ENCODE peak calls at places on chromosomes 4 and X, in nine cellular contexts. S is fibroblast of the aortic adventitia, P is heart left ventricle, V is HFF-Myc, I is AG09309, T is hepatocyte, H is GM12878, Y is fibroblast of lung, F is ovary. G is an unnamed sample.

GRCh38 chr4:7031526-7032449 is 11.4 kb upstream of the TADA2B start:
- DNase-seq in F (no peak), P (no peak), Y (no peak), V (no peak), H (no peak), T (no peak), I (no peak), S (no peak), G (peak)

GRCh38 chr4:10278071-10278470 is 161.5 kb upstream of the WDR1 start:
- DNase-seq in H (no peak), I (no peak), Y (no peak), P (no peak), V (no peak), S (no peak), F (no peak), T (no peak), G (no peak)

GRCh38 chr4:145302725-145303124 is 122.3 kb upstream of the OTUD4 start:
- DNase-seq in H (no peak), T (no peak), I (no peak), Y (no peak), F (no peak), V (no peak), P (no peak), S (no peak), G (no peak)

GRCh38 chr4:5037553-5038551 is 13.4 kb upstream of the STK32B start:
- DNase-seq in P (no peak), H (no peak), S (peak), T (peak), Y (peak), V (peak), F (no peak), I (peak), G (peak)

GRCh38 chrX:13851996-13852695 is 35.3 kb upstream of the GPM6B start:
- DNase-seq in T (no peak), H (no peak), F (no peak), Y (no peak), S (no peak), V (no peak), I (no peak), P (no peak), G (no peak)

GRCh38 chr4:87506974-87507701 is 22.0 kb downstream of the SPARCL1 start:
- DNase-seq in Y (peak), T (no peak), H (no peak), P (no peak), I (peak), F (no peak), V (no peak), S (peak), G (peak)

GRCh38 chrX:68396953-68397352 is 36.3 kb downstream of the OPHN1 start:
- DNase-seq in I (no peak), Y (peak), F (no peak), V (no peak), S (peak), H (no peak), T (no peak), P (no peak), G (no peak)

GRCh38 chr4:170610464-170610863 is 520.7 kb upstream of the AADAT start:
- DNase-seq in V (no peak), S (no peak), Y (no peak), F (no peak), I (no peak), H (no peak), T (no peak), P (no peak), G (no peak)

GRCh38 chr4:23822181-23822580 is 67.7 kb downstream of the PPARGC1A start:
- DNase-seq in T (no peak), V (no peak), H (no peak), F (no peak), S (no peak), Y (no peak), P (no peak), I (no peak), G (no peak)

GRCh38 chrX:81206471-81206870 is 4.6 kb downstream of the SH3BGRL start:
- DNase-seq in T (no peak), F (no peak), P (no peak), H (no peak), V (no peak), S (no peak), I (no peak), Y (no peak), G (no peak)

GRCh38 chr4:102799816-102800215 is 27.5 kb downstream of the UBE2D3 start:
- DNase-seq in V (no peak), P (no peak), T (no peak), S (peak), H (no peak), F (no peak), Y (no peak), I (no peak), G (peak)

GRCh38 chrX:66039916-66040315 is at the start of gene VSIG4:
- DNase-seq in T (no peak), P (no peak), Y (no peak), F (no peak), H (no peak), S (no peak), V (no peak), I (no peak), G (no peak)

GRCh38 chrX:21798677-21799219 is 40.7 kb upstream of the MBTPS2 start:
- DNase-seq in H (no peak), V (no peak), I (no peak), Y (peak), F (no peak), S (peak), T (peak), P (no peak), G (peak)

GRCh38 chrX:55135171-55135570 is 46.4 kb downstream of the PAGE2 start:
- DNase-seq in S (peak), T (peak), Y (peak), V (peak), I (no peak), F (peak), P (peak), H (no peak), G (peak)

GRCh38 chr4:124632439-124632838 is 80.1 kb downstream of the ANKRD50 start:
- DNase-seq in H (no peak), I (no peak), T (no peak), Y (no peak), F (no peak), S (no peak), V (no peak), P (no peak), G (no peak)

GRCh38 chr4:183347586-183347985 is 25.4 kb upstream of the CLDN24 start:
- DNase-seq in V (no peak), Y (peak), H (no peak), T (no peak), P (no peak), I (no peak), F (no peak), S (no peak), G (no peak)

GRCh38 chrX:149818652-149819051 is 36.9 kb downstream of the MAGEA9 start:
- DNase-seq in Y (no peak), T (no peak), P (no peak), V (no peak), I (no peak), F (no peak), H (no peak), S (no peak), G (no peak)

GRCh38 chrX:63735882-63736281 is 49.1 kb downstream of the ARHGEF9 start:
- DNase-seq in S (no peak), Y (no peak), H (no peak), T (no peak), F (no peak), P (no peak), I (no peak), V (no peak), G (no peak)

GRCh38 chrX:73930300-73930699 is 367.3 kb downstream of the CHIC1 start:
- DNase-seq in H (no peak), T (no peak), P (no peak), S (no peak), V (no peak), Y (peak), I (no peak), F (no peak), G (peak)

GRCh38 chrX:20412871-20413486 is 146.3 kb upstream of the RPS6KA3 start:
- DNase-seq in Y (no peak), V (no peak), S (no peak), I (no peak), P (peak), T (no peak), H (no peak), F (no peak), G (no peak)

GRCh38 chr4:8115916-8116315 is 42.7 kb downstream of the ABLIM2 start:
- DNase-seq in I (no peak), P (no peak), S (no peak), T (no peak), H (no peak), V (no peak), Y (no peak), F (no peak), G (no peak)

GRCh38 chr4:1821679-1822567 is 28.8 kb downstream of the FGFR3 start:
- DNase-seq in F (no peak), Y (no peak), I (no peak), S (no peak), P (no peak), H (no peak), T (no peak), V (no peak), G (no peak)

GRCh38 chrX:135477576-135477975 is 42.9 kb upstream of the INTS6L start:
- DNase-seq in H (no peak), T (peak), V (peak), F (peak), I (peak), S (peak), P (peak), Y (peak), G (peak)

GRCh38 chr4:54423066-54423465 is 194.0 kb downstream of the PDGFRA start:
- DNase-seq in Y (peak), H (no peak), S (peak), T (no peak), I (peak), V (no peak), P (no peak), F (no peak), G (peak)

GRCh38 chr4:106273831-106274230 is 42.2 kb downstream of the TBCK start:
- DNase-seq in Y (peak), V (no peak), P (no peak), T (no peak), H (no peak), S (peak), I (no peak), F (no peak), G (peak)

GRCh38 chr4:154720123-154720522 is 23.7 kb upstream of the LRAT start:
- DNase-seq in I (no peak), Y (no peak), F (no peak), V (no peak), T (no peak), S (no peak), H (no peak), P (no peak), G (no peak)

GRCh38 chr4:164613761-164614277 is 140.1 kb upstream of the SMIM31 start:
- DNase-seq in H (no peak), Y (peak), F (no peak), S (no peak), V (no peak), P (no peak), I (no peak), T (peak), G (no peak)

GRCh38 chr4:152605031-152605430 is 69.1 kb upstream of the FBXW7 start:
- DNase-seq in V (no peak), I (no peak), H (no peak), F (no peak), S (no peak), Y (no peak), P (no peak), T (no peak), G (no peak)

GRCh38 chr4:156971168-156971601 is 414 bp downstream of the PDGFC start:
- DNase-seq in T (no peak), S (no peak), F (peak), P (peak), Y (no peak), V (no peak), I (no peak), H (no peak), G (no peak)

GRCh38 chrX:120332394-120332793 is 21.1 kb upstream of the TMEM255A start:
- DNase-seq in S (no peak), H (no peak), P (no peak), Y (no peak), F (no peak), V (no peak), T (no peak), I (no peak), G (no peak)

GRCh38 chr4:86935833-86936721 is 1.3 kb downstream of the AFF1 start:
- DNase-seq in T (peak), P (peak), I (no peak), F (peak), V (no peak), H (peak), Y (peak), S (peak), G (peak)

GRCh38 chrX:42530027-42530426 is 247.9 kb downstream of the PPP1R2C start:
- DNase-seq in S (peak), T (peak), V (no peak), Y (peak), F (no peak), H (no peak), I (peak), P (no peak), G (peak)

GRCh38 chr4:108047199-108047598 is 57.5 kb downstream of the HADH start:
- DNase-seq in V (no peak), S (no peak), F (no peak), P (no peak), T (no peak), I (no peak), H (no peak), Y (no peak), G (no peak)

GRCh38 chrX:136162827-136163427 is 15.6 kb downstream of the FHL1 start:
- DNase-seq in S (peak), Y (peak), H (no peak), V (no peak), T (peak), I (no peak), P (peak), F (peak), G (peak)

GRCh38 chrX:37905436-37906147 is 58.2 kb upstream of the DYNLT3 start:
- DNase-seq in H (no peak), S (peak), Y (peak), P (peak), F (no peak), V (no peak), I (no peak), T (peak), G (peak)

GRCh38 chrX:71619193-71619592 is 882 bp upstream of the CXCR3 start:
- DNase-seq in I (no peak), S (no peak), F (no peak), P (no peak), T (no peak), Y (no peak), H (no peak), V (no peak), G (no peak)

DNA sequence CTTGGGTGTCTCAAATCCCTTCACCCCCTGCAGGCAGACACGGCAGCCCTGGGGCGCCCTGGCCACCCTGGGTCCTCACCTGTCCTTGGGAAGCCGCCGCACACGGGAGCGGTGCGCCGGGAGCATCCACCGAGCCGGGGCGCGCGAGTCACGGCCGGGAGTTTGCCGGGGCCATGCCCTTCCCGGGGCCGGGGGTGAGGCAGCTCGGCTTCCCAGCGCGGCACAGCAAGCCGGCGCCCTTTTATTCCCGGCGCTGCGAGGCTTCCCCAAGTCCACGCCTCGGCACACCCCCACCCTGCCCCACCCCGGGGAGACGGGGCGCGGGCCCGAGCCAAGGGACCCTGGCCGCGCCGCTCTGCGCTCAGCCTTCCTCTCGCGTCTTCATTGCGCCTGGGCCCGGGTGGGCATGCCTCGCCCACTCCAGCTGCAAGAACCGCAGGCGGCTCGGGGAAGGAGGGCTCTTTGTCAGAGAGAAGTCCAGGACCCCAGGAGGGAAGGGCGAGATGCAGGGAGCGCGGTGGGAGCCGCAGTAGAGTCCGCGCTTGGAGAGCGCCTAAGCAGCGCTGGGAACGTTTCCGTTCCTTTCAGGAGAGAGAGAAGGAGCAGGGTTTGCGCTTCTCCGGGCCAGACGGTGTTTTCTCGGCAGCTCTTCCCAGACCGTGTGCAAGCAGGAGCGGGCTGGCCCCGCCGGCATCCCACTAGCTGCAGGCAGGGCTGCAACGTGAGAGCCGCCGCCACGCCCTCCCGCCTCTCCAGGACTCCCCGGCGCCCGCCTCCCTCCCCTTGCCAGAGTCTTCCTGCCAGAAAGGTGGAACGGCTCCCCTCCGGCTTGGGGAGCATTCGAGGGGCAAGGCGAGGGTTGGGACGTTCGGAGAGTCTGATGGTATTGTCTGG is at the start of gene MXRA5:
- DNase-seq in I (peak), Y (peak), S (peak), T (peak), V (no peak), P (peak), F (peak), H (no peak), G (peak)
- H3K4me3 ChIP-seq in I (peak), Y (peak), S (peak), T (peak), V (peak), P (peak), F (peak), H (no peak), G (peak)

GRCh38 chrX:103919336-103919682 is 43.1 kb upstream of the TMSB15B start:
- DNase-seq in Y (peak), F (no peak), V (no peak), T (peak), P (no peak), I (no peak), S (peak), H (no peak), G (peak)
- TF ChIP-seq CTCF in Y (peak), F (no peak), V (no peak), T (no peak), P (no peak), I (peak), S (peak), H (peak), G (peak)

DNA sequence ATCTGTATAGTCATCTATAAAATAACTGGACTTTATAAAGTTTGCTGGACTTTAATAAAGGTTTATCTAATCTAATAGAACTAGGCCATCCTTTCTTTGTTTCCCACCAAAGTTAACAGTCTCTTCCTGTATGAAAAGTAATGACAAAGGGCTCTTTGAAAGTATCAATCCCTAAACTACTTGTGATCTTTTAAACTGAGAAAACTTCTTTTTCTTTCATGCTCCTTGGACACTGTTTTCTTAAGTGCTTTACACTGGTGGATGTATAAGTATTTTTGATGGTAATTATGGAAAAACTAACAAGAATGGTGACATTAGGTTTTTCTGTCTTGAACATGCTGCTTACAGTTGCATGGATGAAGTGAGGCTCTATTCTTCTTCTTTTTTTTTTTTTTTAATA is 2.4 kb upstream of the ZFX start:
- DNase-seq in V (no peak), T (no peak), P (no peak), F (no peak), S (no peak), H (no peak), I (no peak), Y (no peak), G (no peak)
- H3K4me3 ChIP-seq in V (no peak), T (no peak), P (no peak), F (no peak), S (no peak), H (no peak), I (no peak), Y (no peak), G (no peak)

GRCh38 chr4:121519236-121519838 is 138.5 kb upstream of the QRFPR start:
- DNase-seq in S (no peak), Y (no peak), T (no peak), H (no peak), P (no peak), F (no peak), I (no peak), V (no peak), G (no peak)

GRCh38 chr4:121510260-121510942 is 129.6 kb upstream of the QRFPR start:
- DNase-seq in T (no peak), V (no peak), P (no peak), I (no peak), H (no peak), Y (no peak), F (no peak), S (no peak), G (no peak)

GRCh38 chr4:121514443-121514842 is 133.6 kb upstream of the QRFPR start:
- DNase-seq in H (no peak), V (no peak), Y (no peak), F (no peak), P (no peak), I (no peak), T (no peak), S (no peak), G (no peak)
- TF ChIP-seq CTCF in H (no peak), V (peak), Y (no peak), F (no peak), P (no peak), I (no peak), T (no peak), S (no peak), G (peak)

DNA sequence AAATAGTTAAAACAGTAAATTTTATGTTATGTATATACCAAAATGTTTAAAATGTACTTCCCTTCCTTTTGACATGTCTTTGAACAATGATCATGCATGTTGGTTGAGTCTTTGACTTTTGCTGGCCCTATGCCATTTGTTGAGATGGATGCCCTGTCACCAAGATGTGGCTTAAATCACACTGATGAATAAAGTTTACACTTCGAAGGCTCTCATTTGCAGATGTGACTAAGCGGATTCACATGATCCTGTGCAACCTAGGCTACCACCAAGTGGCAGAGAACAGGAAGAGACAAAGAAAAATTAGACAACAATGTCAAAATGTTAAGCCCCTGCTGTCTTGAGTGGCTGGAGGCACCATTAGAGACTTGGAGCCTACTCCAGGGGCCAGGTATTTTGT is 139.9 kb downstream of the RAB28 start:
- DNase-seq in P (no peak), F (no peak), H (no peak), T (no peak), V (no peak), I (no peak), S (no peak), Y (no peak), G (no peak)
- H3K4me3 ChIP-seq in P (no peak), F (no peak), H (no peak), T (no peak), V (no peak), I (no peak), S (no peak), Y (no peak), G (no peak)

GRCh38 chr4:113603926-113604325 is 157.6 kb downstream of the CAMK2D start:
- DNase-seq in T (no peak), S (peak), V (no peak), Y (no peak), P (no peak), F (no peak), H (no peak), I (no peak), G (no peak)
- TF ChIP-seq CTCF in T (no peak), S (no peak), V (no peak), Y (no peak), P (no peak), F (no peak), H (no peak), I (no peak), G (no peak)

GRCh38 chr4:41969666-41970065 is 11.9 kb upstream of the DCAF4L1 start:
- DNase-seq in Y (no peak), T (no peak), P (no peak), V (no peak), F (no peak), H (no peak), S (no peak), I (no peak), G (no peak)
- H3K4me3 ChIP-seq in Y (no peak), T (no peak), P (no peak), V (no peak), F (no peak), H (no peak), S (no peak), I (no peak), G (no peak)